ENCODE peak calls at places on chromosomes 7 and 10, in five cellular contexts. C is WERI-Rb-1, I is A549, X is right lobe of liver, P is stomach. S is an unnamed sample.

GRCh38 chr7:130901209-130901783 is 167.3 kb upstream of the KLF14 start:
- DNase-seq in X (peak; percentile 81), P (peak; percentile 65), I (peak; percentile 74), C (no peak), S (no peak)

GRCh38 chr10:98259606-98260319 is 8.2 kb downstream of the LOXL4 start:
- DNase-seq in P (no peak), I (no peak), X (no peak), C (no peak), S (no peak)

GRCh38 chr7:6375346-6376101 is 72.2 kb downstream of the DAGLB start:
- DNase-seq in X (no peak), P (no peak), I (no peak), C (no peak), S (no peak)

GRCh38 chr10:6275022-6275997 is 72.6 kb downstream of the PFKFB3 start:
- DNase-seq in X (peak; percentile 90), P (peak; percentile 81), C (no peak), I (peak; percentile 96), S (no peak)

GRCh38 chr7:42170724-42171123 is 66.3 kb downstream of the GLI3 start:
- DNase-seq in X (no peak), I (no peak), C (no peak), P (no peak), S (no peak)

GRCh38 chr10:120516426-120516825 is 59.4 kb downstream of the PLPP4 start:
- DNase-seq in C (no peak), I (no peak), X (no peak), P (no peak), S (no peak)

GRCh38 chr7:92835140-92835850 is 1.1 kb downstream of the CDK6 start:
- DNase-seq in P (peak; percentile 65), I (peak; percentile 48), X (peak; percentile 65), C (peak; percentile 40), S (peak; percentile 63)

GRCh38 chr10:122342293-122343134 is 32.0 kb upstream of the PLEKHA1 start:
- DNase-seq in I (peak; percentile 71), X (no peak), C (peak; percentile 43), P (no peak), S (peak; percentile 44)

GRCh38 chr7:2958416-2959342 is 85.0 kb downstream of the CARD11 start:
- DNase-seq in C (no peak), I (no peak), P (no peak), X (no peak), S (no peak)

GRCh38 chr10:21494221-21495001 is 31.1 kb downstream of the SKIDA1 start:
- DNase-seq in X (peak; percentile 70), I (no peak), P (no peak), C (no peak), S (peak; percentile 47)

GRCh38 chr7:116576350-116577319 is 51.8 kb downstream of the CAV1 start:
- DNase-seq in C (no peak), P (no peak), I (no peak), X (peak; percentile 21), S (no peak)

GRCh38 chr10:86197166-86197790 is 169.3 kb downstream of the GRID1 start:
- DNase-seq in C (no peak), P (peak; percentile 20), X (no peak), I (no peak), S (no peak)

GRCh38 chr7:10474048-10474447 is 499.6 kb upstream of the PHF14 start:
- DNase-seq in I (no peak), C (no peak), P (no peak), X (no peak), S (no peak)

GRCh38 chr7:157529768-157530560 is 193.2 kb downstream of the DNAJB6 start:
- DNase-seq in P (peak; percentile 15), C (peak; percentile 1), X (no peak), I (no peak), S (no peak)

GRCh38 chr10:77165445-77166316 is 471.9 kb downstream of the KCNMA1 start:
- DNase-seq in I (peak; percentile 40), P (peak; percentile 38), C (peak; percentile 64), X (no peak), S (peak; percentile 66)

GRCh38 chr7:70571403-70571911 is 560.5 kb upstream of the GALNT17 start:
- DNase-seq in I (peak; percentile 36), X (no peak), P (peak; percentile 41), C (no peak), S (no peak)

GRCh38 chr7:151166629-151167196 is 781 bp downstream of the GBX1 start:
- DNase-seq in X (no peak), I (no peak), P (no peak), C (no peak), S (no peak)

GRCh38 chr7:112422842-112423496 is 27.3 kb upstream of the IFRD1 start:
- DNase-seq in I (peak; percentile 59), X (peak; percentile 40), C (no peak), P (peak; percentile 90), S (peak; percentile 9)

GRCh38 chr10:27742926-27743735 is 2.5 kb downstream of the MKX start:
- DNase-seq in X (peak; percentile 29), P (peak; percentile 34), I (no peak), C (no peak), S (peak; percentile 35)

GRCh38 chr10:84550756-84551436 is 222.5 kb downstream of the CCSER2 start:
- DNase-seq in P (no peak), C (no peak), X (no peak), I (no peak), S (no peak)

GRCh38 chr7:151731022-151731441 is 145.9 kb downstream of the PRKAG2 start:
- DNase-seq in C (peak; percentile 68), I (no peak), X (no peak), P (no peak), S (no peak)

GRCh38 chr7:134553976-134554375 is 5.1 kb downstream of the AKR1B15 start:
- DNase-seq in P (peak; percentile 34), I (no peak), C (peak; percentile 39), X (no peak), S (no peak)
- TF ChIP-seq CTCF in P (no peak), I (peak; percentile 17), C (peak; percentile 65), X (no peak), S (no peak)

GRCh38 chr10:69333205-69333604 is 54.9 kb downstream of the HK1 start:
- DNase-seq in X (no peak), P (peak; percentile 84), C (no peak), I (no peak), S (no peak)
- TF ChIP-seq CTCF in X (no peak), P (no peak), C (peak; percentile 7), I (no peak), S (no peak)

DNA sequence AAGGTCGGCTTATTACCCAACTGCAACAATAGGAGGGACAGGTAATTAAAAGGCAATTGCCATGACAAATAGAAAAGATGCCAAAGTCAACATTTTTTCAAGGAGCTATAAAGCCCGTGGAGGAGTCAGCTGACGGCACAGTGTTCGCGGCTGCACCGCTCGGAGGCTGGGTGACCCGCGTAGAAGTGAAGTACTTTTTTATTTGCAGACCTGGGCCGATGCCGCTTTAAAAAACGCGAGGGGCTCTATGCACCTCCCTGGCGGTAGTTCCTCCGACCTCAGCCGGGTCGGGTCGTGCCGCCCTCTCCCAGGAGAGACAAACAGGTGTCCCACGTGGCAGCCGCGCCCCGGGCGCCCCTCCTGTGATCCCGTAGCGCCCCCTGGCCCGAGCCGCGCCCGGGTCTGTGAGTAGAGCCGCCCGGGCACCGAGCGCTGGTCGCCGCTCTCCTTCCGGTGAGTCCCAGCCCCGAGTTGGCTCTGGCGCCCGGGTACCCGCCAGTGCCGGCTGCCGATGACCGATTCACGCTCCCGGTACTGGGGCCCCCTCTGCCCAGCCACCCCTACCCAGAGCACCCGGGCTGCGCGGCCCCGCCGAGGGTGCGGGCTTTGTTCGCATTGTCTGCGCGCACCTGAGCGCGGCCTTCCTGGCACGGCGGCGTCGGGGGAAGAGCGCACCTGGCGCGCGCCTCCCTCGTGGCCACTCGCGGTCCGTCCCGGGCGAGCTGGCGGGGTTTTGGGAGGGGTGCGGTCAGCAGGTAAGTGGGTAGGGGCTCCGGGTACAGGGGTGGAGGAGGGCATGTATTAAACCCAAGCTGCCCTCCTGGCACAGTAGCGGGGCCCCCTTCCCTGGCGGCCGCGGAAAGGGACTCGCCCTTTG is at the start of gene VWA2:
- DNase-seq in P (peak; percentile 76), C (peak; percentile 39), X (peak; percentile 56), I (peak; percentile 38), S (peak; percentile 55)
- TF ChIP-seq CTCF in P (no peak), C (peak; percentile 34), X (peak; percentile 13), I (no peak), S (no peak)

GRCh38 chr7:141272417-141272816 is 198.6 kb downstream of the TMEM178B start:
- DNase-seq in C (no peak), X (no peak), I (no peak), P (no peak), S (no peak)
- TF ChIP-seq CTCF in C (no peak), X (no peak), I (no peak), P (no peak), S (no peak)

GRCh38 chr7:7895004-7895650 is 73.5 kb upstream of the GLCCI1 start:
- DNase-seq in C (no peak), P (no peak), I (no peak), X (no peak), S (no peak)

GRCh38 chr7:7895754-7896153 is 72.8 kb upstream of the GLCCI1 start:
- DNase-seq in I (no peak), C (no peak), X (no peak), P (no peak), S (no peak)

GRCh38 chr7:7884855-7885254 is 83.7 kb upstream of the GLCCI1 start:
- DNase-seq in P (no peak), X (no peak), I (no peak), C (no peak), S (no peak)

GRCh38 chr7:7889791-7890568 is 78.6 kb upstream of the GLCCI1 start:
- DNase-seq in X (no peak), I (no peak), C (no peak), P (no peak), S (no peak)
- TF ChIP-seq CTCF in X (no peak), I (no peak), C (peak; percentile 23), P (no peak), S (no peak)

DNA sequence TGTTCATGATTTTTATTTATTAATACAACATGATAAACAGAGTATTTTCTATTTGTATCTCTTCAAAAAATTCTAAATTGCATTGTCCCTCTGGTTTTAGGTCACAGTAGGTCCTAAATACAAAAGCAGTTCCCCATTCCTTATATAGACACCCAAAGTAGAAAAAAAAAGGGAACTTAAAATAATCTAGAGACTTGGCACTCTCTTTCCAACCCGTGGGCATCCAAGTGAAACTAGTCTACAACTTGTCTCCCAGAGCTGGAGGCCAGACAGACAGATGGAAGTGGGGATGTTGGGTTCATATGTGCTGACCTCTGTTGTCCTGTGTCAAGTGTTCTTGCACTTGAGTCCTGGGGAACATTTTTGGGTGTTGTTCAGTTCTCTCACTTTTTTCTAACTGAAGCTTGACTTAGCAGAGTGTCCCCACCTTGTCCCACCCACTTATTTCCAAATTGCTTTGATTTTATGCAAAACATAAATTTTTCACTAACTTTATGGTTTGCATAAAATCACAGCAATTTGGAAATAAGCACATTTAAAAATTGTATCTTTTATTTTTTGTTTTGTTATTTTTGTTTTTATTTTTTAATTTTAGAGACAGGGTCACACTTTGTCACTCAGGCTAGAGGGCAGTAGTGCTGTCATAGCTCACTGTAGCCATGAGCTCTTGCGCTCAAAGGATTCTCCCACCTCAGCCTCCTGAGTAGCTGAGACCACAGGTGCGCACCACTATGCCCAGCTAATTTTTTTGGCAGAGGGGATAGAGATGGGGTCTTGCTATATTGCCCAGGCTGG is 43.0 kb downstream of the APBB1IP start:
- DNase-seq in P (no peak), I (no peak), C (no peak), X (no peak), S (no peak)
- TF ChIP-seq CTCF in P (no peak), I (no peak), C (no peak), X (no peak), S (no peak)